ENCODE peak calls at places on chromosome 14, in ten cellular contexts. M is pons; P is stimulated activated naive B cell treated with anti-CD40 and anti-IgM and Interleukin-4, amounts not matched to agents 10 μg/mL and 1 μg/mL and 100 μg/mL, for 72 hours; E is T-helper 9 cell; J is EL; L is bronchial epithelial cell; R is AG04450; S is GM23248; X is HEK293T; K is activated T-helper 1 cell treated with anti-CD3 and anti-CD28 coated beads, Interleukin-12 subunit alpha, Interleukin-12 subunit beta, Interleukin-2, Interleukin-4 antibody, amounts not matched to agents 30 ng/mL and 10 ng/mL and 1 ng/mL, durations not matched to agents 14 hours and 24 hours and 36 hours. Z is an unnamed sample.

GRCh38 chr14:22994762-22995275 is 12.5 kb upstream of the AJUBA start:
- DNase-seq in X (peak; percentile 50), M (peak; percentile 20), P (no peak), K (no peak), S (peak; percentile 64), J (peak; percentile 79), R (no peak), L (peak; percentile 22), E (no peak), Z (peak; percentile 36)

GRCh38 chr14:54465654-54466053 is 23.1 kb downstream of the GMFB start:
- DNase-seq in X (no peak), R (no peak), E (no peak), M (no peak), P (no peak), K (no peak), L (no peak), J (no peak), S (no peak), Z (no peak)

GRCh38 chr14:54610051-54610977 is 43.4 kb downstream of the SAMD4A start:
- DNase-seq in S (peak; percentile 77), E (no peak), P (no peak), X (no peak), K (no peak), L (no peak), J (peak; percentile 86), R (no peak), M (peak; percentile 83), Z (no peak)

GRCh38 chr14:24377126-24377525 is 9.1 kb downstream of the NFATC4 start:
- DNase-seq in S (no peak), K (no peak), J (no peak), X (no peak), R (no peak), M (no peak), L (no peak), P (no peak), E (no peak), Z (no peak)

GRCh38 chr14:58646479-58646878 is 8.7 kb downstream of the DACT1 start:
- DNase-seq in P (no peak), S (no peak), E (no peak), K (no peak), R (no peak), M (no peak), J (no peak), X (no peak), L (no peak), Z (no peak)

GRCh38 chr14:68145539-68145938 is 326.0 kb downstream of the RAD51B start:
- DNase-seq in P (no peak), K (no peak), S (peak; percentile 53), E (no peak), R (no peak), X (no peak), M (no peak), L (no peak), J (no peak), Z (no peak)

GRCh38 chr14:99075061-99075460 is 196.9 kb downstream of the BCL11B start:
- DNase-seq in M (no peak), X (no peak), J (no peak), S (no peak), R (no peak), P (no peak), K (no peak), E (no peak), L (no peak), Z (no peak)

GRCh38 chr14:96156804-96157760 is 47.6 kb upstream of the BDKRB2 start:
- DNase-seq in K (no peak), S (no peak), P (no peak), X (no peak), J (no peak), M (no peak), L (no peak), E (no peak), R (no peak), Z (no peak)

GRCh38 chr14:55328317-55328716 is 57.1 kb downstream of the FBXO34 start:
- DNase-seq in P (no peak), J (peak; percentile 39), E (no peak), S (peak; percentile 55), X (no peak), L (peak; percentile 23), R (no peak), M (no peak), K (no peak), Z (peak; percentile 37)

GRCh38 chr14:51210594-51210993 is 29.5 kb upstream of the TMX1 start:
- DNase-seq in E (no peak), K (no peak), M (no peak), L (no peak), R (no peak), X (no peak), S (no peak), J (no peak), P (no peak), Z (no peak)

GRCh38 chr14:81199084-81199483 is 21.7 kb downstream of the GTF2A1 start:
- DNase-seq in M (no peak), E (no peak), K (no peak), P (no peak), R (no peak), S (no peak), L (no peak), X (no peak), J (no peak), Z (no peak)

GRCh38 chr14:22767323-22767589 is 768 bp downstream of the OXA1L start:
- DNase-seq in L (no peak), P (no peak), J (no peak), E (no peak), M (no peak), S (no peak), R (no peak), X (no peak), K (peak; percentile 4), Z (no peak)

GRCh38 chr14:91059576-91060471 is 617 bp downstream of the RPS6KA5 start:
- DNase-seq in S (peak; percentile 75), L (peak; percentile 20), X (peak; percentile 55), E (peak; percentile 56), R (no peak), P (peak; percentile 44), K (peak; percentile 48), M (peak; percentile 47), J (peak; percentile 26), Z (peak; percentile 27)

GRCh38 chr14:60665178-60665555 is 15.9 kb upstream of the SIX1 start:
- DNase-seq in J (no peak), E (no peak), M (no peak), L (no peak), R (no peak), S (no peak), K (no peak), P (no peak), X (no peak), Z (no peak)

GRCh38 chr14:106039400-106039799 is 513.0 kb downstream of the TMEM121 start:
- DNase-seq in R (no peak), J (no peak), K (peak; percentile 32), E (no peak), X (no peak), S (no peak), M (no peak), P (no peak), L (no peak), Z (no peak)

GRCh38 chr14:61752626-61753025 is 9.6 kb upstream of the SNAPC1 start:
- DNase-seq in K (no peak), J (peak; percentile 72), R (no peak), M (peak; percentile 49), E (no peak), P (peak; percentile 6), L (peak; percentile 72), S (peak; percentile 49), X (no peak), Z (peak; percentile 64)

GRCh38 chr14:60657609-60657983 is 8.3 kb upstream of the SIX1 start:
- DNase-seq in R (no peak), J (peak; percentile 47), S (no peak), M (no peak), P (no peak), E (no peak), L (no peak), X (no peak), K (no peak), Z (peak; percentile 29)

GRCh38 chr14:41285193-41285748 is 321.4 kb upstream of the LRFN5 start:
- DNase-seq in S (peak; percentile 30), J (no peak), M (no peak), L (peak; percentile 12), K (no peak), X (peak; percentile 15), R (no peak), P (no peak), E (no peak), Z (peak; percentile 56)

GRCh38 chr14:69879175-69880047 is at the start of gene SMOC1:
- DNase-seq in L (peak; percentile 55), E (no peak), M (peak; percentile 63), K (no peak), S (peak; percentile 48), P (peak; percentile 32), X (peak; percentile 93), R (peak; percentile 47), J (no peak), Z (peak; percentile 85)

GRCh38 chr14:98210045-98210678 is 1061.8 kb downstream of the BCL11B start:
- DNase-seq in R (no peak), E (peak; percentile 21), L (no peak), X (no peak), K (peak; percentile 35), M (no peak), S (no peak), P (no peak), J (no peak), Z (no peak)

Z was measured in epithelial cell of esophagus.